ENCODE peak calls at places on chromosomes 6 and 20, in six cellular contexts. J is mesendoderm, Q is neuronal stem cell, X is H1, Y is IMR-90, F is trophoblast cell. D is an unnamed sample.

GRCh38 chr6:157768304-157768703 is 54.7 kb upstream of the SNX9 start:
- DNase-seq in J (no peak), Q (no peak), X (no peak), Y (no peak), F (no peak), D (no peak)

GRCh38 chr6:68572525-68572924 is 62.6 kb upstream of the ADGRB3 start:
- DNase-seq in J (peak), Q (no peak), X (peak), Y (no peak), F (no peak), D (peak)

GRCh38 chr6:4786936-4787504 is 10.8 kb downstream of the CDYL start:
- DNase-seq in J (peak), Q (no peak), X (no peak), Y (no peak), F (no peak), D (no peak)

GRCh38 chr6:149919834-149920225 is 3.1 kb downstream of the RAET1G start:
- DNase-seq in J (no peak), Q (no peak), X (no peak), Y (no peak), F (no peak), D (no peak)

GRCh38 chr6:167407239-167408064 is 82.6 kb downstream of the TTLL2 start:
- DNase-seq in J (no peak), Q (no peak), X (peak), Y (no peak), F (no peak), D (no peak)

GRCh38 chr20:20014659-20015058 is 2.5 kb upstream of the NAA20 start:
- DNase-seq in J (no peak), Q (no peak), X (no peak), Y (no peak), F (no peak), D (no peak)

GRCh38 chr6:169370666-169371343 is 117.2 kb upstream of the THBS2 start:
- DNase-seq in J (peak), Q (no peak), X (no peak), Y (no peak), F (no peak), D (no peak)

GRCh38 chr6:64889144-64889543 is 817.9 kb downstream of the EYS start:
- DNase-seq in J (no peak), Q (no peak), X (no peak), Y (no peak), F (no peak), D (no peak)

GRCh38 chr20:50931048-50931305 is 260 bp downstream of the ADNP start:
- DNase-seq in J (no peak), Q (no peak), X (no peak), Y (no peak), F (no peak), D (no peak)

GRCh38 chr20:13525225-13525940 is 113.3 kb downstream of the TASP1 start:
- DNase-seq in J (peak), Q (no peak), X (no peak), Y (peak), F (peak), D (peak)

GRCh38 chr20:60271597-60271996 is 313.4 kb downstream of the CDH26 start:
- DNase-seq in J (peak), Q (no peak), X (no peak), Y (peak), F (peak), D (no peak)

GRCh38 chr6:127489248-127489647 is 29.9 kb downstream of the MTCL3 start:
- DNase-seq in J (no peak), Q (no peak), X (no peak), Y (no peak), F (no peak), D (no peak)

GRCh38 chr6:146359123-146359522 is 184.5 kb upstream of the RAB32 start:
- DNase-seq in J (no peak), Q (no peak), X (no peak), Y (no peak), F (no peak), D (no peak)

GRCh38 chr20:10511507-10512231 is 76.6 kb downstream of the SLX4IP start:
- DNase-seq in J (peak), Q (no peak), X (no peak), Y (peak), F (peak), D (peak)

GRCh38 chr6:40879169-40879568 is 159.9 kb downstream of the UNC5CL start:
- DNase-seq in J (no peak), Q (no peak), X (no peak), Y (no peak), F (no peak), D (no peak)

GRCh38 chr6:2790588-2790987 is 25.4 kb downstream of the WRNIP1 start:
- DNase-seq in J (peak), Q (no peak), X (no peak), Y (peak), F (peak), D (peak)

GRCh38 chr20:11919046-11919445 is 1.4 kb downstream of the BTBD3 start:
- DNase-seq in J (no peak), Q (no peak), X (no peak), Y (peak), F (no peak), D (no peak)

DNA sequence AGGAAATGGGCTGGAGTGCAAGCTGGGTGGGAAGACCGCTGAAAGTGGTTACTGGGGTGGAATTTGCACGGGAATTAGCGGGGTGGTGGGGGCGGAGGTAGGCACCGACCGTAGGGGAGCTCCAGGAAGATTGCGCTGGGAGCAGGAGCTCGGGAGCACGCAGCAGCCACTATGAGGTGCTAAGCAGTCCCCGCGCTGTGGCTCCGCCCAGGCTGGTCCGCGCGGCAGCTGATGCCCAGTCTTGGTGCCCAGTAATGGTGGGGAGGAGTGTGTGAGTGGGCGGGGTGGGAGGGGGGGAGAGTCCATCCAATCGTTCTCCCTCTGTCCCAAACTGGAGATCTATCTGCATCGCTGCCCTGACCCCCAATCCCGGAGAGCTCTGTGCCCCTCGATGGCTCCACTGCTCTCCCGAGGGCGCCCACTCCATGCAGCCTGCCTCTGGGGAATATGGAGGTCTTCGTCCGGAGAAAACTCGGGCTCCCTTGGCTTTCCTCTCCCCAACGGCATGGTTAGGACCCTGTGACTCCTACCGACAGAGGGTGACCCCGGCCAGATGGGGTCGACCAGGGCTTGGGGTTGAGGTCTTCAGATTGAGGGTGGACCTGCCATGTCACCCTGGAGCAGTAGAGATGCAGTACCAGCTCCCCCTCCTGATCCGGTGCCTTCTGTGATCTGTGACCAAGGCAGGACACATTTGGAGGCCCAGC is 5.3 kb downstream of the TP53TG5 start:
- DNase-seq in J (peak), Q (no peak), X (peak), Y (no peak), F (no peak), D (no peak)
- H3K4me3 ChIP-seq in J (no peak), Q (no peak), X (peak), Y (no peak), F (no peak), D (no peak)

GRCh38 chr6:89081423-89082322 is 1.1 kb downstream of the PNRC1 start:
- DNase-seq in J (peak), Q (peak), X (peak), Y (peak), F (peak), D (peak)
- H2BK5ac ChIP-seq in J (peak), Q (peak), X (peak), Y (peak), F (peak), D (peak)

DNA sequence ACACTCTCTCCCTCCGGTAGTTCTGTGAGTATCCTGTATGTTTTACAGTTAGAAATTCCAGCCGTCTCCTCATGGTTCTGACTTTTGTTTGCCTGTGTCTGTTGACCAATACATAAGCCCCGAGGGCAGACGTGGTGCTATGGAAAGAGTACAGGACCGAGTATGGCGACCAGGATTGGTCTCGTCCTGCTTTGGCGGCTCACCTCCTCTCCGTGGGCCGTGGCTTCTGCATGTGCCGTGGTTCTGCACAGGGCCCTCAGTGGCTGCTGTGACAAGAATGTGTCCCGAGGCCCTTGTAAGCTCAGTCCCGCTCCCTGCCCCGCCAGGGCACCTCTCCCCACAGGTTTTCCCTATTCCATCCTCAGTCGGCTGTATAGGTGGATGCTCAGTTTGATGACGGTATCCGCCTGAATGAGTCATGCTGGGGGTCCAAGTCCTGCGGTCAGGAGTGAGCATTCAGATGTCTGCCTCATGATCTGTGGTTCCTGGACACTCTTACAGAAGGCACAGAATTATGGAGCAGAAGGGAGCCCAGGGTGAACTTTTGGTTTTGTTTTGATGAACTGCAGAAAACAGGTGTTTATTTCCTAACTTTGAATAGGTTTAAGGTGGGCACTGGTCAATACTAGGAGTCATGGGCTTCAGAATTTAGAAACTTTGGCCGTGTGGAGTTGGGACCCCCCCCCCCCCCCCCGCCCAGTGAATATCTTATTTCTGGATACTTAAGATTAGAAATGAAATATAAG is 1.2 kb downstream of the ARFGAP1 start:
- DNase-seq in J (no peak), Q (no peak), X (no peak), Y (peak), F (peak), D (peak)
- H3K4me3 ChIP-seq in J (peak), Q (peak), X (peak), Y (peak), F (peak), D (peak)

DNA sequence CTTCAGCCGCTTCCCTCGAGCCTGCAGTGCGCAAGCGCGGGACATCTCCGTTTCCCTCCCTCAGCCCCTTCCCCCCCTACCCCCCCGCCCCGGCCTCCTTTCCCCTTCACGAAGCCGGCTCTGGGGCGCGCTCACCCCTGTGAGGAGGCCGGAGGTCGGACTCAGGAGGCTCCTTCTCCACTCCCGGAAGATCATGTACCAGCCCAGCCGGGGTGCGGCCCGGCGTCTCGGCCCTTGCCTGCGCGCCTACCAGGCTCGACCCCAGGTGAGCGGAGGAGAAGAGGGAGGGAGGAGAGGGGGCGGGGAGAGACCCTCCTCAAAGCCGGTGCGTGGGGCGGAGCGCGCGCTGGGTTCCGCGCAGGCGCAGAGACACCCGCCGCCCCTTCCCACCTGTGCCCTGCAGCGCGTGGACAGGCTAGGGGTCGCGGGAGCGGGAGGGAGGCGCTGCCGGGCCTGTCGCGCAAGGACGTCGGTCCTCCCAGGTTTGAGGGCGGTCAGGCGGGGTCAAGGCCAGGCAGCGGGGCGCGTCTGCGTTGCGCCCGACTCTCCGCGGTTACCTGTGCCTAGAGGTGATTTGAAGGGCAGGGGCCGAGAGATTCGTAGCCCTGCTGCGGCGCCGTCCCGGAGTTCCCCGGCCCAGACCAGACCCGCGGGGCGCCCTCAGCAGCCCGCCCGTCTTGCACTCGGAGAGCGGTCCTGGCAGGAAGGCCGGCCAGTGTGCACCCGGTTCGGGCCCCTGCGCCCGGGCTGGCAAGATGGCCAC is at the start of gene C6orf136:
- DNase-seq in J (peak), Q (peak), X (peak), Y (peak), F (peak), D (peak)
- H2BK5ac ChIP-seq in J (no peak), Q (peak), X (peak), Y (peak), F (peak), D (peak)

DNA sequence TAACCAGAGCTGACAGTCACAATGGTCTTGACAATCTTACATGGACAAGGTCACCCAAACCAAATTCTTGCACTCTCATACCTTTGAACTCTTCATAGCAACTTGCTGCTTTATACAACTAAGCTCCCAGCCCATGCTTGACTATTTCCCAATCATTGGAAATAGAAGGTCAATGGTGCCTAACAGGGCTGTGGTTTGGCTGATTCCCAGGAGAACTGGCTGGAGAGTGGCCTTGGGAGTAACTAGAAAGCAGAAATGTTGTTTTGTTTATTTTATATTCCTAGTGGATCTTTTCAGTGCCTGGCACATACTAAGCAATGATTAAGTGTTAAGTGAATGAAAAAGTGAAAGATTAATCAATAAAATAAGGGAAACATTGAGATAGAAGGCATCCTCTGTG is 3.0 kb downstream of the SPINT4 start:
- DNase-seq in J (no peak), Q (no peak), X (no peak), Y (no peak), F (no peak), D (peak)
- H3K4me3 ChIP-seq in J (no peak), Q (no peak), X (no peak), Y (no peak), F (no peak), D (no peak)

GRCh38 chr6:24720604-24721460 is 1.9 kb upstream of the C6orf62 start:
- DNase-seq in J (peak), Q (peak), X (peak), Y (peak), F (peak), D (peak)
- H2BK5ac ChIP-seq in J (no peak), Q (peak), X (peak), Y (peak), F (peak), D (peak)

DNA sequence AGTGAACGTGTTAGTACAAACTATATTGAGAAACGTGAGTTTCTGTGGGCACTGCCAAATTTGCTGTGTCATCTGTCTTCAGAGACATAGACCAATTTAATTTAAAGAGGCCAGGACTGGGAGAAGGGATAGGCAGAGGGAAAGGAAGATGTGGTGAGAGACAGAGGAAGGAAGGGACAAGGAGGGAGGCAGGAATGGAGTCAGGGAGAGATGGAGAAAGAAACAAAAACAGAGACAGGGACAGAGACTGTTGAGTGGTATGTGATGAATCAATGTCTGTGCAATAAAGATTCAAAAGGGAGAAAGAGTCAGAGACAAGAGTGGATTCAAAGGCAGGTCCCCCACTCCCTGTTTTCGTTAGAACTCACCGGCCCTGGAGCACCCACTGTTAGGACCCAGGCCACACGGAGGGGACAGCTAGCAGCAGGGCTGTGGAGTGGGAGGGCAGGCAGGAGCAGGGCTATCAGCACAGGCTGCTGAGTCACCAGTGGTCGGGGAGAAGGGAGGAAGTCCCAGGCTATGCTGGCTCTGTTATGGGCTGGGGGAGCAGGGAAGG is 51.6 kb upstream of the CHD6 start:
- DNase-seq in J (peak), Q (no peak), X (no peak), Y (no peak), F (no peak), D (no peak)
- H3K4me3 ChIP-seq in J (no peak), Q (no peak), X (no peak), Y (no peak), F (no peak), D (no peak)

D was measured in mesenchymal stem cell.